ENCODE peak calls at places on chromosomes 5 and 9, in seven cellular contexts. H, L, P, Y, T, D and A are unnamed samples.

GRCh38 chr9:120386390-120387131 is 193.4 kb downstream of the CDK5RAP2 start:
- DNase-seq in H (no peak), T (peak; percentile 24), P (no peak), Y (no peak), D (no peak), L (peak; percentile 65), A (no peak)

GRCh38 chr5:125450803-125451202 is 704.4 kb upstream of the ZNF608 start:
- DNase-seq in Y (no peak), P (no peak), L (peak; percentile 59), D (peak; percentile 67), H (no peak), T (no peak), A (no peak)

GRCh38 chr9:126875780-126876510 is 15.5 kb downstream of the ZBTB34 start:
- DNase-seq in P (no peak), Y (no peak), L (no peak), D (no peak), T (no peak), H (no peak), A (no peak)

GRCh38 chr5:52896524-52897237 is 92.5 kb upstream of the ITGA2 start:
- DNase-seq in H (no peak), Y (no peak), P (no peak), T (no peak), D (no peak), L (no peak), A (no peak)

GRCh38 chr9:130866474-130866965 is 30.1 kb downstream of the QRFP start:
- DNase-seq in D (peak; percentile 89), P (peak; percentile 85), L (peak; percentile 87), T (peak; percentile 93), Y (no peak), H (no peak), A (peak; percentile 70)

GRCh38 chr5:67214036-67214435 is 17.4 kb upstream of the CD180 start:
- DNase-seq in L (peak; percentile 41), T (no peak), P (no peak), Y (no peak), D (peak; percentile 54), H (no peak), A (no peak)

GRCh38 chr5:174581483-174581882 is 142.9 kb upstream of the MSX2 start:
- DNase-seq in D (no peak), P (peak; percentile 38), L (no peak), T (peak; percentile 9), H (no peak), Y (no peak), A (no peak)

GRCh38 chr9:113475992-113476391 is 12.5 kb downstream of the RGS3 start:
- DNase-seq in H (no peak), L (no peak), T (no peak), P (no peak), D (no peak), Y (no peak), A (no peak)

GRCh38 chr5:135669416-135669815 is 90.6 kb upstream of the CXCL14 start:
- DNase-seq in D (no peak), Y (no peak), P (no peak), L (no peak), H (no peak), T (peak; percentile 65), A (no peak)

GRCh38 chr9:124266139-124266825 is 8.5 kb downstream of the NEK6 start:
- DNase-seq in H (no peak), Y (no peak), T (no peak), L (peak; percentile 67), D (peak; percentile 67), P (no peak), A (no peak)

GRCh38 chr9:134642385-134643181 is 980 bp downstream of the COL5A1 start:
- DNase-seq in Y (no peak), T (peak; percentile 48), P (no peak), L (peak; percentile 94), D (peak; percentile 91), H (peak; percentile 68), A (no peak)

GRCh38 chr5:135446615-135447014 is 533 bp downstream of the DCANP1 start:
- DNase-seq in H (no peak), L (no peak), T (no peak), Y (no peak), P (no peak), D (no peak), A (no peak)

GRCh38 chr9:35914307-35914807 is 5.1 kb downstream of the SPAAR start:
- DNase-seq in T (peak; percentile 80), Y (no peak), H (peak; percentile 84), L (peak; percentile 79), D (peak; percentile 47), P (peak; percentile 22), A (peak; percentile 21)

GRCh38 chr9:110580850-110581249 is 1.3 kb upstream of the SVEP1 start:
- DNase-seq in D (peak; percentile 57), L (peak; percentile 58), Y (no peak), T (no peak), P (no peak), H (no peak), A (no peak)

GRCh38 chr5:60210810-60211209 is 317.3 kb upstream of the PDE4D start:
- DNase-seq in T (no peak), P (no peak), Y (no peak), H (no peak), D (no peak), L (no peak), A (peak; percentile 11)

GRCh38 chr9:137453643-137454081 is 5.5 kb downstream of the NSMF start:
- DNase-seq in Y (no peak), P (peak; percentile 58), L (peak; percentile 85), H (peak; percentile 75), D (peak; percentile 58), T (peak; percentile 58), A (peak; percentile 78)

GRCh38 chr5:139388198-139388821 is 1.4 kb downstream of the MZB1 start:
- DNase-seq in Y (no peak), P (peak; percentile 93), H (no peak), L (peak; percentile 60), T (no peak), D (peak; percentile 20), A (peak; percentile 84)

GRCh38 chr5:2563046-2563445 is 188.4 kb downstream of the IRX2 start:
- DNase-seq in H (no peak), T (no peak), P (no peak), Y (no peak), D (no peak), L (no peak), A (no peak)

GRCh38 chr9:99262949-99263418 is 40.9 kb downstream of the SEC61B start:
- DNase-seq in L (no peak), H (no peak), Y (no peak), P (no peak), D (no peak), T (no peak), A (peak; percentile 80)

GRCh38 chr5:8033261-8033660 is 164.3 kb downstream of the MTRR start:
- DNase-seq in L (no peak), Y (no peak), P (no peak), D (no peak), T (no peak), H (no peak), A (no peak)

GRCh38 chr9:109781086-109781485 is 1.1 kb downstream of the PALM2AKAP2 start:
- DNase-seq in H (no peak), T (no peak), D (no peak), P (no peak), L (peak; percentile 69), Y (no peak), A (no peak)

GRCh38 chr9:136728548-136729123 is 14.1 kb downstream of the LCN10 start:
- DNase-seq in D (peak; percentile 29), H (no peak), P (peak; percentile 62), T (no peak), Y (no peak), L (peak; percentile 71), A (peak; percentile 38)

DNA sequence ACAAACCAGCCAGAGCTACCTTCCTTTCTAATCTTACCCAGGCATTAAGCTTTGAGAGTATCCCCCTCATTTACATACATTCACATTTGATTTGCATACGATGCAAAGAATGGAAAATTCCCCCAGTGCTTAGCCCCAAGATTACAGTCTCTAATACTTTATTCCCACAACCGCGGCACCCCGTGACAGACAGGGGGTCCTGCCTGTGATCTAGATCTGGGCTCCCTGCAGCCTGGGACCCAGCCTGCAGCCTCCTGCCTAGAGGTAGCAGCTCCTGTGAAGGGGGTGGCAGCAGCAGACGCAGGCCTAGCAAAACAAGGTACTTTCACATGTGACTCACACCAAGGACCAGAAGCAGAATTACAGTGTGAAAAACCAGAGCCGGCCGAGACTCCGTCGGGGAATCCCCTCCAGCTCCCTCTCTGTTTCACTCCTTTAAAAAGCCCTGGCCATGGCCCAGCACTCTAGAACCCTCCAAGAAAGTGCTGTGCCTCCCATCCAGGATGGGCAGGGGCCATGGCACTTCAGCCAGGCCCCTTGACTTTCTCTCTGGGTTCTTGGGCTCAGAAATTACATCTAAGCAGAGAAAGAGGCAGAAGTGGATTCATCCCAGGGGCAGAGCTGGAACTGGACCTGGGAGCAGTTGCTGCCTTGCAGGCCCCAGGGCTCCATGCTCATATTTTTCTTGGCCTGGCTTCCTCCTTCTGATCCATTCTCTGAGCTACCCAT is 14.0 kb upstream of the TCF7 start:
- DNase-seq in T (no peak), Y (no peak), H (no peak), L (peak; percentile 35), D (peak; percentile 76), P (no peak), A (peak; percentile 96)
- H3K4me3 ChIP-seq in T (no peak overlapping the region), Y (no peak overlapping the region), H (no peak overlapping the region), L (no peak overlapping the region), D (no peak overlapping the region), P (no peak overlapping the region), A (peak overlapping the region; percentile 40)

GRCh38 chr9:133149130-133150015 is 14.3 kb downstream of the GBGT1 start:
- DNase-seq in L (peak; percentile 97), Y (peak; percentile 55), H (peak; percentile 89), T (peak; percentile 89), D (peak; percentile 88), P (peak; percentile 96), A (peak; percentile 99)
- TF ChIP-seq CTCF in L (no peak), Y (peak; percentile 24), H (peak; percentile 47), T (peak; percentile 13), D (peak; percentile 18), P (peak; percentile 17), A (peak; percentile 41)

DNA sequence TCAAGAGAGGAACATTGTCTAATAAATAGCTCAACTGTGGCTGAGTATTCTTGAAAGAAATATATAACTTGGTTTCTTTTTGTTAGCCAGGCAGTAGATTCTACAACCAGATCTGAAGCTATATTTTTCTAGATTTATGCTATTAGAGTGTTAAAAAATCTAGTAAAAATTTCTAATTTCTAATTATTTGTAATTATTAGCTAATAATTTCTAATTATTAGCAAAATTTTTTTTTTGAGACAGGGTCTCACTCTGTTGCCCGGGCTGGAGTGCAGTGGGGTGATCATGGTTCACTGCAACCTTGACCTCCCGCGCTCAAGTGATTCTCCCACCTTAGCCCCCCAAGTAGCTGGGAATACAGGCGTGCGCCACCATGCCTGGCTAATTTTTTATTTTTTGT is 2.8 kb downstream of the RAD17 start:
- DNase-seq in P (no peak), L (no peak), D (no peak), T (no peak), H (no peak), Y (no peak), A (no peak)
- H3K4me3 ChIP-seq in P (peak overlapping the region; percentile 82), L (no peak overlapping the region), D (no peak overlapping the region), T (no peak overlapping the region), H (no peak overlapping the region), Y (no peak overlapping the region), A (peak overlapping the region; percentile 91)

DNA sequence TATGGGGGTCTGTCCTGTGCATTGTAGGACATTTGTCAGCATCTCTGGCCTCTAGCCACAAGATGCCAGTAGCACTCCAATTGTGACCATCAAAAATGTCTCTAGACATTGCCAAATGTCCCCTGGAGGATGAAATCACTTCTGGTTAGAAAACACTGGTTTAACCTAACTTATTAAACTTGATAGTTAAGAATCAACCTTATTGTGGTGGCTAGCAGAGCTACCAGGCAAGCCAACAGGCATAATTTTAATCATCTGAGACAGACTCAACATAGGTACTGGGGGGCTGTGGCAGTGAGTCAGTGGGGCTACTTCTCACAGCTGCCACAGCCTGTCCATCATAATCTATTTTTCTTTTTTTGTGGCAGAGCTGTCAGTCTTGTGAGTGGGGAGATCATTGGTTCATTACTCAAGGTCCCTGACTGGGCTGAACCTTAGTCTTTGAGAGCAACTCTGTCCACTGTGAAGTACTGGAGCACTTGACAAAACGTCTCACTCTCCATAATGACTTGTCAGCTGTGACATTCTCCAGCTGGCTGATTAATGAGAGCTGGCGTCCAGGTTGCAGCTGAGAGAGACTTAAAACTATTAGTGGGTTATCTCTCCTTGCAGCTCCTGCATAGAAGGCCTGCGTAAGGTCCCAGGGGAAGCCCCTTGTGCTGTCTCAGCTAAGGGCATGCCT is 107.9 kb downstream of the DCP2 start:
- DNase-seq in H (no peak), Y (no peak), L (no peak), P (no peak), T (peak; percentile 80), D (no peak), A (no peak)
- TF ChIP-seq CTCF in H (peak; percentile 11), Y (no peak), L (no peak), P (no peak), T (no peak), D (no peak), A (no peak)